ENCODE peak calls at places on chromosome 3, in eight cellular contexts. D, V, T, E, J, M, A and L are unnamed samples.

GRCh38 chr3:64023861-64024223 is 548 bp upstream of the PSMD6 start:
- DNase-seq in D (no peak), V (no peak), T (no peak), E (no peak), J (no peak), M (no peak), A (no peak), L (no peak)

GRCh38 chr3:99627062-99627826 is 11.2 kb upstream of the COL8A1 start:
- DNase-seq in D (no peak), V (no peak), T (no peak), E (no peak), J (no peak), M (peak; percentile 38), A (no peak), L (no peak)

GRCh38 chr3:31106204-31106603 is 211.7 kb upstream of the GADL1 start:
- DNase-seq in D (no peak), V (peak; percentile 34), T (no peak), E (peak; percentile 61), J (no peak), M (no peak), A (no peak), L (no peak)

GRCh38 chr3:135771760-135772159 is 193.8 kb upstream of the PPP2R3A start:
- DNase-seq in D (no peak), V (no peak), T (no peak), E (no peak), J (no peak), M (no peak), A (no peak), L (no peak)

GRCh38 chr3:128322030-128323022 is 144.4 kb downstream of the DNAJB8 start:
- DNase-seq in D (peak; percentile 4), V (peak; percentile 39), T (no peak), E (no peak), J (no peak), M (peak; percentile 11), A (peak; percentile 60), L (peak; percentile 15)

GRCh38 chr3:101823525-101823924 is 25.8 kb upstream of the NFKBIZ start:
- DNase-seq in D (no peak), V (no peak), T (no peak), E (no peak), J (no peak), M (no peak), A (no peak), L (no peak)

GRCh38 chr3:195807681-195808121 is 4.0 kb downstream of the MUC4 start:
- DNase-seq in D (no peak), V (no peak), T (no peak), E (no peak), J (no peak), M (no peak), A (no peak), L (no peak)

GRCh38 chr3:33858131-33858530 is 59.7 kb downstream of the PDCD6IP start:
- DNase-seq in D (no peak), V (no peak), T (no peak), E (no peak), J (no peak), M (no peak), A (no peak), L (no peak)

GRCh38 chr3:187852842-187853727 is 107.8 kb upstream of the BCL6 start:
- DNase-seq in D (no peak), V (no peak), T (no peak), E (no peak), J (no peak), M (no peak), A (no peak), L (no peak)

GRCh38 chr3:188255190-188255589 is 101.2 kb downstream of the LPP start:
- DNase-seq in D (no peak), V (no peak), T (no peak), E (no peak), J (no peak), M (no peak), A (no peak), L (no peak)

GRCh38 chr3:17055374-17056276 is 170.9 kb downstream of the PLCL2 start:
- DNase-seq in D (no peak), V (no peak), T (no peak), E (no peak), J (no peak), M (no peak), A (no peak), L (no peak)

GRCh38 chr3:56704706-56705105 is 21.6 kb upstream of the TASOR start:
- DNase-seq in D (no peak), V (no peak), T (no peak), E (no peak), J (no peak), M (no peak), A (no peak), L (no peak)

GRCh38 chr3:114899186-114899931 is 247.7 kb downstream of the ZBTB20 start:
- DNase-seq in D (no peak), V (no peak), T (no peak), E (no peak), J (no peak), M (peak; percentile 88), A (no peak), L (no peak)

GRCh38 chr3:59127071-59127470 is 77.2 kb upstream of the CFAP20DC start:
- DNase-seq in D (no peak), V (no peak), T (no peak), E (peak; percentile 15), J (no peak), M (no peak), A (no peak), L (no peak)

GRCh38 chr3:162353414-162353813 is 856.8 kb downstream of the OTOL1 start:
- DNase-seq in D (no peak), V (no peak), T (no peak), E (no peak), J (no peak), M (no peak), A (no peak), L (no peak)

GRCh38 chr3:136733317-136733833 is 18.8 kb downstream of the STAG1 start:
- DNase-seq in D (no peak), V (no peak), T (no peak), E (no peak), J (no peak), M (no peak), A (no peak), L (no peak)